ENCODE peak calls at places on chromosomes 16 and 17, in nine cellular contexts. W is IMR-90, O is prostate gland, U is suprapubic skin, L is esophagus squamous epithelium, C is tibial nerve, T is breast epithelium, Q is heart left ventricle, G is lower leg skin. S is an unnamed sample.

GRCh38 chr16:84790291-84790690 is 29.5 kb upstream of the CRISPLD2 start:
- DNase-seq in O (no peak), T (no peak), C (no peak), W (no peak), U (no peak), L (no peak), G (no peak), Q (no peak), S (no peak)

GRCh38 chr16:3431779-3432219 is 11.5 kb downstream of the ZNF597 start:
- DNase-seq in Q (peak; percentile 32), W (peak; percentile 31), T (no peak), L (no peak), C (no peak), O (no peak), U (peak; percentile 66), G (no peak), S (peak; percentile 61)

GRCh38 chr16:64182985-64183384 is 938.9 kb downstream of the CDH11 start:
- DNase-seq in W (no peak), C (no peak), L (no peak), U (no peak), T (no peak), G (no peak), O (no peak), Q (no peak), S (no peak)

GRCh38 chr17:75077490-75078096 is 10.2 kb upstream of the SLC16A5 start:
- DNase-seq in C (no peak), G (no peak), W (no peak), Q (peak; percentile 84), O (peak; percentile 39), T (peak; percentile 67), L (no peak), U (no peak), S (peak; percentile 73)

GRCh38 chr16:49469930-49470451 is 96.4 kb downstream of the C16orf78 start:
- DNase-seq in O (no peak), W (no peak), L (no peak), Q (no peak), U (peak; percentile 54), G (no peak), C (no peak), T (no peak), S (no peak)

GRCh38 chr16:57775661-57776469 is 26.4 kb downstream of the KIFC3 start:
- DNase-seq in L (no peak), Q (no peak), G (no peak), C (no peak), U (no peak), T (no peak), W (no peak), O (no peak), S (peak; percentile 14)

GRCh38 chr17:80632046-80632581 is 87.5 kb downstream of the RPTOR start:
- DNase-seq in T (no peak), Q (no peak), W (peak; percentile 17), L (no peak), O (no peak), C (no peak), U (no peak), G (no peak), S (no peak)

GRCh38 chr16:2692251-2692947 is 10.1 kb downstream of the KCTD5 start:
- DNase-seq in O (no peak), L (no peak), W (peak; percentile 6), Q (peak; percentile 59), C (no peak), T (no peak), G (no peak), U (no peak), S (no peak)

GRCh38 chr17:17819561-17819995 is 17.2 kb downstream of the SREBF1 start:
- DNase-seq in C (no peak), Q (no peak), T (peak; percentile 81), G (no peak), L (no peak), O (peak; percentile 66), W (peak; percentile 92), U (peak; percentile 85), S (peak; percentile 89)

GRCh38 chr17:17819111-17819510 is 17.7 kb downstream of the SREBF1 start:
- DNase-seq in G (no peak), U (no peak), O (no peak), T (no peak), W (no peak), Q (no peak), L (no peak), C (no peak), S (no peak)

GRCh38 chr17:17816831-17817551 is 19.8 kb downstream of the SREBF1 start:
- DNase-seq in O (no peak), G (no peak), C (no peak), U (no peak), T (no peak), L (no peak), W (no peak), Q (no peak), S (no peak)

GRCh38 chr17:17817552-17817947 is 19.2 kb downstream of the SREBF1 start:
- DNase-seq in T (no peak), W (no peak), C (no peak), G (no peak), O (no peak), L (no peak), U (no peak), Q (no peak), S (no peak)

DNA sequence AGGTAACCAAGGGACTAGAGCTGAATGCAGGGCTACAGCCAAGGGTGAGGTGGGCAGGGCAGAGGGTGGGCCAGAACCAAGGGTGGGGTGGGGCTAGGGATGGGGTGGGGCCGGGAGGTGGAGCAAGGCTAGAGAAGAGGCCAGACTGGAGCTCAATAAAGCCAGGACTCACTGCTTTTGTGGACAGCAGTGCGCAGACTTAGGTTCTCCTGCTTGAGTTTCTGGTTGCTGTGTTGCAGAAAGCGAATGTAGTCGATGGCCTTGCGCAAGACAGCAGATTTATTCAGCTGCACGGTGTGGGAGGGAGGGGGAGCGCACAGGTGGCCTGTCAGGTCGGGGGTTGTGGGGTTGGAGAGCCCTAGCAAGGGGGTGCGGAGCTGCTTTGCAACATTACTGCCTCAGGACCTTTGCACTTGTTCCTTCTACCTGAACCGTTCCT is 18.7 kb downstream of the SREBF1 start:
- DNase-seq in W (peak; percentile 29), T (no peak), O (peak; percentile 71), G (no peak), U (no peak), Q (no peak), C (no peak), L (no peak), S (peak; percentile 49)
- TF ChIP-seq POLR2A in W (no peak), T (no peak), O (no peak), G (no peak), U (no peak), Q (no peak), C (no peak), L (no peak), S (no peak)

GRCh38 chr17:42248351-42249179 is 27.6 kb downstream of the STAT5B start:
- DNase-seq in C (peak; percentile 40), G (peak; percentile 89), O (peak; percentile 72), U (peak; percentile 89), L (peak; percentile 62), Q (peak; percentile 90), T (peak; percentile 57), W (peak; percentile 93), S (peak; percentile 79)
- TF ChIP-seq POLR2A in C (peak; percentile 51), G (no peak), O (no peak), U (no peak), L (no peak), Q (peak; percentile 62), T (no peak), W (no peak), S (peak; percentile 68)

DNA sequence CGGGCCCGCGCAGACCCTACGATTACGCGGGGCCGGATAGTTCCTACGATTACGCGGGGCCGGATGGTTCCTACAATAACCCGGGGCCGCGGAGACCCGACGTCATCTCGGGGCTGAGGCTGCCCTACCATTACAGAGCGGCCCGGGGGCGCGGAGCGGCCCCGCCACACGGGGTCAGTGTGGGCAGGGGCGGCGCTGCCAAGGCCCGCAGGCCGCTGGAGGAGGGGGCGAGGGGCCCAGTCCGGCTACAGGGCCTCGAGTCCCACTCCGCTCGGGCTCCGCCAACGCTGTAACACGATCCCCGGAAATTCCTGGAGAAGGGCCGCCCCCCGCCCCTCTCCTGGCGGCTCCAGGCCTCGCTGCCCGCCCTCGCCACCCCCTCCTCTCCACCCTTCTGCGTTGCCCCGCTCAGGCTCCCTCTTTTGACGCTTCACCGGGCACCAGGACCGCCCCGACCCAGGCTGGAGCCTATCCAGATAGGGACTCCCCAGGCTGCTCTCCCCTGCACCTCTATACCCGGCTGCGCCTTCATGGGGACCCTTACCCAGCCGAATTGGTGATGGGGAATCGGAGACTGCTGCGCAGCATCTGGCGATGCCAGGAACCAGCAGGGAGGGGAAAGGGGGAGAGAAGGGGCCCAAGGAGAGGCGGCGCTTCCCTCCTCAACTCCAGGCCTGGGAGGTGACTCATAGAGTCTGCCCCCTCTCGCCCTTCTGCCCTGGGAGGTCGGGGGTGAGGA is at the start of gene RAB34:
- DNase-seq in U (peak; percentile 87), L (no peak), Q (peak; percentile 79), W (peak; percentile 89), O (peak; percentile 67), T (peak; percentile 66), C (peak; percentile 54), G (peak; percentile 69), S (peak; percentile 17)
- TF ChIP-seq POLR2A in U (no peak), L (no peak), Q (peak; percentile 29), W (peak; percentile 76), O (peak; percentile 58), T (no peak), C (peak; percentile 42), G (no peak), S (no peak)

DNA sequence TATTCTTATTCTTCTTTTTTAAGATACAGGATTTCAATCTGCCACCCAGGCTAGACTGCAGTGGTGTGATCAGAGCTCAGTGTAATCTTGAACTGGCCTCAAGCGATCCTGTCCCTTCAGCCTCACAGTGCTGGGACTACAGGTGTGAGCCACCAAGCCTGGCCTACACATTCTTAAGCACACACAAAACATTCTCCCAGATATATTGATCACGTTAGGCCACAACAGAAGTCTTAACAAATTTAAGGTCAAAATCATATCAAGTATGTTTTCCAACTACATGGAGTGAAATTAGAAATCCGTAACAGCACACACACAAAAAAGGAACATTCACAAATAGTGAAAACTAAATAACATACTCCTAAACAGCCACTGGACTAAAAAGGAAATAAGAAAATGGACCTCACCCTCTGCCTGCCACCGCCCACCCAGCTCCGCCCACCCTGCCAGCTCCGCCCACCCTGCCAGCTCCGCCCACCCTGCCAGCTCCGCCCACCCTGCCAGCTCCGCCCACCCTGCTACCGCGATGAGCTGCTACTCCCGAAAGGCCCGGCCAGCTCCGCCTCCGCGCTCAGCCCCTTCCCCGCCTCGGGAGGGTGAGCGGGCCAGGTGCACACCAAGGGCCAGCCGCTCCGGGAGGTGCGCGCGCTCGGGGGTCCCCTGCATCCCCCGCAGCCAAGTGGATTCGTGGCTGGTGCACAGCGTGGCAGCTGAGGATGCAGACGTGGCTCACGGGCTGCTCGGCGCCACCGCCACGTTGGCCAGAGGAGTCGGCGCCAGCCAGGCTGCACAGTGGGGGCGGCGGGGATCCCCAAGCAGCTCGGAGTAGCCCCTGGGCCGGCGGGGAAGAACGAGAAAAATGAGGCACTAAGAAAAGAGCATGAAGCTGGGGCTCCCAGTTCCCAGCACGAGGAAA is 41.2 kb downstream of the C16orf87 start:
- DNase-seq in U (peak; percentile 84), C (peak; percentile 54), G (peak; percentile 55), O (peak; percentile 73), T (peak; percentile 70), L (peak; percentile 20), Q (peak; percentile 81), W (peak; percentile 41), S (peak; percentile 85)
- TF ChIP-seq POLR2A in U (no peak), C (no peak), G (no peak), O (peak; percentile 27), T (no peak), L (no peak), Q (no peak), W (peak; percentile 37), S (no peak)

GRCh38 chr17:42561908-42562844 is at the start of gene COASY:
- DNase-seq in G (peak; percentile 95), U (peak; percentile 97), T (peak; percentile 96), L (peak; percentile 52), W (peak; percentile 97), C (peak; percentile 93), Q (peak; percentile 97), O (peak; percentile 93), S (peak; percentile 96)
- TF ChIP-seq POLR2A in G (no peak), U (peak; percentile 23), T (peak; percentile 58), L (peak; percentile 14), W (peak; percentile 64), C (peak; percentile 43), Q (peak; percentile 41), O (peak; percentile 25), S (peak; percentile 84)